ENCODE peak calls at places on chromosomes 5 and 9, in ten cellular contexts. One of them, this sample, is unnamed.

GRCh38 chr5:164302533-164303235 is 797.3 kb downstream of the MAT2B start:
- DNase-seq in endothelial cell: no peak
- DNase-seq in HS-27A: no peak
- DNase-seq in heart right ventricle: no peak
- DNase-seq in CD4-positive, alpha-beta memory T cell: no peak
- DNase-seq in foreskin fibroblast: peak
- DNase-seq in NCI-H345: no peak
- DNase-seq in NCI-H1930: no peak
- DNase-seq in neural crest cell: no peak
- DNase-seq in stimulated activated CD4-positive, alpha-beta T cell treated with anti-CD3 and anti-CD28 coated beads, Interleukin-4, amount 100 ng/mL, for 4 hours: no peak
- DNase-seq in this sample: no peak

GRCh38 chr5:134464988-134465855 is 53.5 kb upstream of the CDKN2AIPNL start:
- DNase-seq in HS-27A: no peak
- DNase-seq in heart right ventricle: peak
- DNase-seq in neural crest cell: no peak
- DNase-seq in foreskin fibroblast: no peak
- DNase-seq in CD4-positive, alpha-beta memory T cell: peak
- DNase-seq in endothelial cell: no peak
- DNase-seq in stimulated activated CD4-positive, alpha-beta T cell treated with anti-CD3 and anti-CD28 coated beads, Interleukin-4, amount 100 ng/mL, for 4 hours: no peak
- DNase-seq in NCI-H1930: no peak
- DNase-seq in NCI-H345: no peak
- DNase-seq in this sample: peak

GRCh38 chr5:149633671-149634350 is 52.5 kb downstream of the ARHGEF37 start:
- DNase-seq in endothelial cell: no peak
- DNase-seq in NCI-H345: no peak
- DNase-seq in neural crest cell: no peak
- DNase-seq in foreskin fibroblast: peak
- DNase-seq in CD4-positive, alpha-beta memory T cell: no peak
- DNase-seq in heart right ventricle: no peak
- DNase-seq in NCI-H1930: no peak
- DNase-seq in HS-27A: no peak
- DNase-seq in stimulated activated CD4-positive, alpha-beta T cell treated with anti-CD3 and anti-CD28 coated beads, Interleukin-4, amount 100 ng/mL, for 4 hours: no peak
- DNase-seq in this sample: no peak

GRCh38 chr5:150299571-150300327 is 3.0 kb downstream of the ARSI start:
- DNase-seq in endothelial cell: no peak
- DNase-seq in NCI-H1930: no peak
- DNase-seq in CD4-positive, alpha-beta memory T cell: no peak
- DNase-seq in stimulated activated CD4-positive, alpha-beta T cell treated with anti-CD3 and anti-CD28 coated beads, Interleukin-4, amount 100 ng/mL, for 4 hours: no peak
- DNase-seq in heart right ventricle: no peak
- DNase-seq in HS-27A: no peak
- DNase-seq in neural crest cell: no peak
- DNase-seq in foreskin fibroblast: no peak
- DNase-seq in NCI-H345: no peak
- DNase-seq in this sample: no peak

GRCh38 chr9:76703270-76703669 is 61.0 kb upstream of the PCA3 start:
- DNase-seq in heart right ventricle: no peak
- DNase-seq in NCI-H1930: no peak
- DNase-seq in NCI-H345: no peak
- DNase-seq in HS-27A: no peak
- DNase-seq in CD4-positive, alpha-beta memory T cell: no peak
- DNase-seq in neural crest cell: no peak
- DNase-seq in foreskin fibroblast: no peak
- DNase-seq in stimulated activated CD4-positive, alpha-beta T cell treated with anti-CD3 and anti-CD28 coated beads, Interleukin-4, amount 100 ng/mL, for 4 hours: no peak
- DNase-seq in endothelial cell: no peak
- DNase-seq in this sample: no peak

GRCh38 chr9:128684325-128685021 is 4.5 kb upstream of the SET start:
- DNase-seq in NCI-H345: no peak
- DNase-seq in NCI-H1930: no peak
- DNase-seq in neural crest cell: no peak
- DNase-seq in CD4-positive, alpha-beta memory T cell: peak
- DNase-seq in foreskin fibroblast: peak
- DNase-seq in HS-27A: no peak
- DNase-seq in endothelial cell: peak
- DNase-seq in stimulated activated CD4-positive, alpha-beta T cell treated with anti-CD3 and anti-CD28 coated beads, Interleukin-4, amount 100 ng/mL, for 4 hours: peak
- DNase-seq in heart right ventricle: peak
- DNase-seq in this sample: peak

GRCh38 chr9:121658166-121658565 is 6.7 kb downstream of the DAB2IP start:
- DNase-seq in HS-27A: no peak
- DNase-seq in CD4-positive, alpha-beta memory T cell: no peak
- DNase-seq in neural crest cell: no peak
- DNase-seq in endothelial cell: no peak
- DNase-seq in NCI-H1930: no peak
- DNase-seq in foreskin fibroblast: no peak
- DNase-seq in heart right ventricle: peak
- DNase-seq in stimulated activated CD4-positive, alpha-beta T cell treated with anti-CD3 and anti-CD28 coated beads, Interleukin-4, amount 100 ng/mL, for 4 hours: no peak
- DNase-seq in NCI-H345: no peak
- DNase-seq in this sample: no peak

GRCh38 chr5:170436335-170436734 is 47.2 kb upstream of the KCNMB1 start:
- DNase-seq in endothelial cell: no peak
- DNase-seq in CD4-positive, alpha-beta memory T cell: no peak
- DNase-seq in foreskin fibroblast: no peak
- DNase-seq in HS-27A: no peak
- DNase-seq in heart right ventricle: no peak
- DNase-seq in stimulated activated CD4-positive, alpha-beta T cell treated with anti-CD3 and anti-CD28 coated beads, Interleukin-4, amount 100 ng/mL, for 4 hours: no peak
- DNase-seq in NCI-H1930: no peak
- DNase-seq in neural crest cell: no peak
- DNase-seq in NCI-H345: no peak
- DNase-seq in this sample: no peak

GRCh38 chr9:93397664-93398381 is 53.7 kb upstream of the FAM120A start:
- DNase-seq in NCI-H345: no peak
- DNase-seq in endothelial cell: no peak
- DNase-seq in stimulated activated CD4-positive, alpha-beta T cell treated with anti-CD3 and anti-CD28 coated beads, Interleukin-4, amount 100 ng/mL, for 4 hours: no peak
- DNase-seq in heart right ventricle: no peak
- DNase-seq in CD4-positive, alpha-beta memory T cell: no peak
- DNase-seq in neural crest cell: no peak
- DNase-seq in NCI-H1930: no peak
- DNase-seq in foreskin fibroblast: peak
- DNase-seq in HS-27A: no peak
- DNase-seq in this sample: no peak

GRCh38 chr9:126016579-126017290 is 269.6 kb downstream of the PBX3 start:
- DNase-seq in heart right ventricle: no peak
- DNase-seq in stimulated activated CD4-positive, alpha-beta T cell treated with anti-CD3 and anti-CD28 coated beads, Interleukin-4, amount 100 ng/mL, for 4 hours: no peak
- DNase-seq in foreskin fibroblast: no peak
- DNase-seq in NCI-H345: no peak
- DNase-seq in NCI-H1930: no peak
- DNase-seq in neural crest cell: no peak
- DNase-seq in CD4-positive, alpha-beta memory T cell: no peak
- DNase-seq in endothelial cell: no peak
- DNase-seq in HS-27A: no peak
- DNase-seq in this sample: no peak

GRCh38 chr5:115531787-115532367 is 12.7 kb downstream of the FEM1C start:
- DNase-seq in CD4-positive, alpha-beta memory T cell: no peak
- DNase-seq in stimulated activated CD4-positive, alpha-beta T cell treated with anti-CD3 and anti-CD28 coated beads, Interleukin-4, amount 100 ng/mL, for 4 hours: no peak
- DNase-seq in heart right ventricle: no peak
- DNase-seq in NCI-H1930: no peak
- DNase-seq in HS-27A: no peak
- DNase-seq in endothelial cell: no peak
- DNase-seq in foreskin fibroblast: no peak
- DNase-seq in NCI-H345: no peak
- DNase-seq in neural crest cell: no peak
- DNase-seq in this sample: no peak

GRCh38 chr9:91421987-91422765 is 1.5 kb downstream of the NFIL3 start:
- DNase-seq in endothelial cell: no peak
- DNase-seq in NCI-H345: no peak
- DNase-seq in HS-27A: no peak
- DNase-seq in CD4-positive, alpha-beta memory T cell: no peak
- DNase-seq in foreskin fibroblast: peak
- DNase-seq in heart right ventricle: peak
- DNase-seq in NCI-H1930: no peak
- DNase-seq in neural crest cell: no peak
- DNase-seq in stimulated activated CD4-positive, alpha-beta T cell treated with anti-CD3 and anti-CD28 coated beads, Interleukin-4, amount 100 ng/mL, for 4 hours: no peak
- DNase-seq in this sample: peak

GRCh38 chr5:4413996-4414395 is 726.1 kb upstream of the ADAMTS16 start:
- DNase-seq in HS-27A: no peak
- DNase-seq in heart right ventricle: no peak
- DNase-seq in NCI-H1930: no peak
- DNase-seq in stimulated activated CD4-positive, alpha-beta T cell treated with anti-CD3 and anti-CD28 coated beads, Interleukin-4, amount 100 ng/mL, for 4 hours: no peak
- DNase-seq in CD4-positive, alpha-beta memory T cell: no peak
- DNase-seq in endothelial cell: no peak
- DNase-seq in neural crest cell: no peak
- DNase-seq in foreskin fibroblast: no peak
- DNase-seq in NCI-H345: no peak
- DNase-seq in this sample: no peak

GRCh38 chr5:10522224-10522611 is 41.7 kb upstream of the ANKRD33B start:
- DNase-seq in CD4-positive, alpha-beta memory T cell: no peak
- DNase-seq in HS-27A: no peak
- DNase-seq in neural crest cell: no peak
- DNase-seq in NCI-H1930: no peak
- DNase-seq in stimulated activated CD4-positive, alpha-beta T cell treated with anti-CD3 and anti-CD28 coated beads, Interleukin-4, amount 100 ng/mL, for 4 hours: no peak
- DNase-seq in foreskin fibroblast: no peak
- DNase-seq in endothelial cell: no peak
- DNase-seq in heart right ventricle: no peak
- DNase-seq in NCI-H345: no peak
- DNase-seq in this sample: no peak

GRCh38 chr9:133227242-133227860 is 18.3 kb upstream of the OBP2B start:
- DNase-seq in foreskin fibroblast: no peak
- DNase-seq in NCI-H345: no peak
- DNase-seq in stimulated activated CD4-positive, alpha-beta T cell treated with anti-CD3 and anti-CD28 coated beads, Interleukin-4, amount 100 ng/mL, for 4 hours: no peak
- DNase-seq in HS-27A: no peak
- DNase-seq in CD4-positive, alpha-beta memory T cell: no peak
- DNase-seq in NCI-H1930: no peak
- DNase-seq in endothelial cell: no peak
- DNase-seq in heart right ventricle: no peak
- DNase-seq in neural crest cell: no peak
- DNase-seq in this sample: no peak

GRCh38 chr9:134592018-134592818 is 49.4 kb upstream of the COL5A1 start:
- DNase-seq in neural crest cell: no peak
- DNase-seq in HS-27A: peak
- DNase-seq in endothelial cell: no peak
- DNase-seq in heart right ventricle: peak
- DNase-seq in NCI-H345: peak
- DNase-seq in foreskin fibroblast: peak
- DNase-seq in NCI-H1930: no peak
- DNase-seq in stimulated activated CD4-positive, alpha-beta T cell treated with anti-CD3 and anti-CD28 coated beads, Interleukin-4, amount 100 ng/mL, for 4 hours: no peak
- DNase-seq in CD4-positive, alpha-beta memory T cell: no peak
- DNase-seq in this sample: peak

GRCh38 chr5:40429258-40430111 is 250.2 kb upstream of the PTGER4 start:
- DNase-seq in endothelial cell: no peak
- DNase-seq in stimulated activated CD4-positive, alpha-beta T cell treated with anti-CD3 and anti-CD28 coated beads, Interleukin-4, amount 100 ng/mL, for 4 hours: no peak
- DNase-seq in NCI-H345: no peak
- DNase-seq in HS-27A: no peak
- DNase-seq in NCI-H1930: no peak
- DNase-seq in neural crest cell: no peak
- DNase-seq in heart right ventricle: peak
- DNase-seq in foreskin fibroblast: peak
- DNase-seq in CD4-positive, alpha-beta memory T cell: no peak
- DNase-seq in this sample: peak

GRCh38 chr9:94655739-94656138 is 16.4 kb upstream of the FBP1 start:
- DNase-seq in HS-27A: no peak
- DNase-seq in heart right ventricle: no peak
- DNase-seq in NCI-H345: no peak
- DNase-seq in neural crest cell: no peak
- DNase-seq in endothelial cell: no peak
- DNase-seq in NCI-H1930: no peak
- DNase-seq in foreskin fibroblast: no peak
- DNase-seq in CD4-positive, alpha-beta memory T cell: no peak
- DNase-seq in stimulated activated CD4-positive, alpha-beta T cell treated with anti-CD3 and anti-CD28 coated beads, Interleukin-4, amount 100 ng/mL, for 4 hours: no peak
- DNase-seq in this sample: no peak

GRCh38 chr5:176536132-176536901 is 885 bp downstream of the RNF44 start:
- DNase-seq in HS-27A: peak
- DNase-seq in heart right ventricle: peak
- DNase-seq in CD4-positive, alpha-beta memory T cell: peak
- DNase-seq in endothelial cell: peak
- DNase-seq in neural crest cell: peak
- DNase-seq in foreskin fibroblast: peak
- DNase-seq in NCI-H345: peak
- DNase-seq in stimulated activated CD4-positive, alpha-beta T cell treated with anti-CD3 and anti-CD28 coated beads, Interleukin-4, amount 100 ng/mL, for 4 hours: peak
- DNase-seq in NCI-H1930: peak
- DNase-seq in this sample: peak

GRCh38 chr5:34552686-34553085 is 103.4 kb upstream of the RAI14 start:
- DNase-seq in endothelial cell: no peak
- DNase-seq in neural crest cell: no peak
- DNase-seq in CD4-positive, alpha-beta memory T cell: no peak
- DNase-seq in foreskin fibroblast: no peak
- DNase-seq in stimulated activated CD4-positive, alpha-beta T cell treated with anti-CD3 and anti-CD28 coated beads, Interleukin-4, amount 100 ng/mL, for 4 hours: no peak
- DNase-seq in NCI-H345: no peak
- DNase-seq in heart right ventricle: no peak
- DNase-seq in HS-27A: no peak
- DNase-seq in NCI-H1930: no peak
- DNase-seq in this sample: no peak

GRCh38 chr9:69060766-69061165 is 25.2 kb downstream of the FXN start:
- DNase-seq in CD4-positive, alpha-beta memory T cell: no peak
- DNase-seq in NCI-H345: no peak
- DNase-seq in stimulated activated CD4-positive, alpha-beta T cell treated with anti-CD3 and anti-CD28 coated beads, Interleukin-4, amount 100 ng/mL, for 4 hours: no peak
- DNase-seq in foreskin fibroblast: no peak
- DNase-seq in heart right ventricle: no peak
- DNase-seq in NCI-H1930: no peak
- DNase-seq in neural crest cell: no peak
- DNase-seq in HS-27A: no peak
- DNase-seq in endothelial cell: no peak
- DNase-seq in this sample: no peak

GRCh38 chr9:115118471-115119156 is 657 bp upstream of the TNC start:
- DNase-seq in NCI-H345: peak
- DNase-seq in neural crest cell: peak
- DNase-seq in stimulated activated CD4-positive, alpha-beta T cell treated with anti-CD3 and anti-CD28 coated beads, Interleukin-4, amount 100 ng/mL, for 4 hours: no peak
- DNase-seq in HS-27A: peak
- DNase-seq in heart right ventricle: peak
- DNase-seq in CD4-positive, alpha-beta memory T cell: no peak
- DNase-seq in foreskin fibroblast: peak
- DNase-seq in endothelial cell: peak
- DNase-seq in NCI-H1930: no peak
- DNase-seq in this sample: peak